ENCODE peak calls at places on chromosomes 7 and 10, in four cellular contexts. B, F, V and M are unnamed samples.

GRCh38 chr10:52229271-52229931 is 84.7 kb upstream of the DKK1 start:
- DNase-seq in B (no peak), F (no peak), V (no peak), M (no peak)

GRCh38 chr10:11515596-11516418 is 95.6 kb downstream of the USP6NL start:
- DNase-seq in B (peak; percentile 68), F (peak; percentile 55), V (no peak), M (peak; percentile 28)

GRCh38 chr10:4943821-4944220 is 19.4 kb upstream of the AKR1C1 start:
- DNase-seq in B (no peak), F (no peak), V (no peak), M (no peak)

GRCh38 chr7:130735273-130735716 is 1.3 kb upstream of the KLF14 start:
- DNase-seq in B (no peak), F (no peak), V (no peak), M (no peak)

GRCh38 chr7:84536256-84536870 is 341.8 kb upstream of the SEMA3A start:
- DNase-seq in B (no peak), F (no peak), V (no peak), M (peak; percentile 93)

GRCh38 chr10:5546891-5547683 is 22.3 kb downstream of the CALML3 start:
- DNase-seq in B (peak; percentile 34), F (no peak), V (no peak), M (peak; percentile 89)

GRCh38 chr7:40604601-40605438 is 470.0 kb downstream of the SUGCT start:
- DNase-seq in B (peak; percentile 29), F (peak; percentile 14), V (peak; percentile 51), M (peak; percentile 44)

GRCh38 chr10:70942725-70943124 is 54.4 kb upstream of the PCBD1 start:
- DNase-seq in B (no peak), F (no peak), V (no peak), M (no peak)

GRCh38 chr10:67771200-67771599 is 66.8 kb downstream of the DNAJC12 start:
- DNase-seq in B (no peak), F (no peak), V (no peak), M (no peak)

GRCh38 chr10:67767245-67767644 is 70.7 kb downstream of the DNAJC12 start:
- DNase-seq in B (no peak), F (peak; percentile 27), V (no peak), M (no peak)

GRCh38 chr10:67772151-67772550 is 65.8 kb downstream of the DNAJC12 start:
- DNase-seq in B (no peak), F (no peak), V (no peak), M (no peak)

GRCh38 chr10:67772894-67773511 is 65.0 kb downstream of the DNAJC12 start:
- DNase-seq in B (no peak), F (no peak), V (no peak), M (no peak)

GRCh38 chr10:67770537-67770936 is 67.5 kb downstream of the DNAJC12 start:
- DNase-seq in B (no peak), F (no peak), V (no peak), M (no peak)
- H3K27ac ChIP-seq in B (no peak overlapping the region), F (no peak overlapping the region), V (no peak overlapping the region), M (no peak overlapping the region)

DNA sequence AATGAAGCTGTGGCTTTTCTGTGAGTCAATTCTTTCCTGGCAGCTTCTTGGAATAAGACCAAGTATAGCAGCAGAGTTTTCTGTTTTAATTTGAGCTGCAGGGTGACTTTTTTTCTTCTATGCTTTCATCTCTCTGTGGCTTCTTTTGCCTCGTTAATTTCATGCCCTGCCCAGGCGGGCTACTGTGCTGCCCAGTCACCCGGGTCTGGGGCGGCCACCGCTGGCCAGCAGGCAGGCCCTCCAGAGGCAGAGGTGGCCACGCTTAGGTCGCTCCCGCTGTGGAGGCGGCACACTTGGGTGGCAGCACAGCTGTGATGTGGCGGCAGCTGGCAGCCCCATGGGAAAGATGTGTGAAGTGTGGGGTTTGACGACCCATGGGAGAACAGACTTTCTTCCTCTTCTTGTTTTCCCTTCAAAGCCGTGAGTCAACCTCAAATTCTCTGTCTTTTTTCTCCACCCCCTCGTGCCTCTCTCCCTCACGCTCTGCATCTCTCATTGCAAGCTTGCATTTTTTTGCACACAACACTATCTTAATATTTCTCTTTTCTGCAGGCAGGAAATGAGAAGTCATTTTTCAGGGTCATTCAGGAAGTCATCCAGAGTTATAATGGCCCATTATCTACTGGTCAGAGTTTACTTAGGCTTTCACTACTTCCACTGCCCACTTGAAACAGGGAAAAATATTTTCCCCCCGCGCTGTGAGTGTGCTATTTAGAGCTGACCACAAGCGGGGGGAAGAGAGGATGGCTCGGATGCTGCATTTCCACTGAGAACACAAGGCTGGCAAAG is 67.8 kb downstream of the EGFR start:
- DNase-seq in B (peak; percentile 72), F (no peak), V (no peak), M (no peak)
- TF ChIP-seq PHF8 in B (no peak), F (no peak), V (no peak), M (no peak)

GRCh38 chr7:155198901-155199845 is 98.5 kb upstream of the INSIG1 start:
- DNase-seq in B (no peak), F (no peak), V (no peak), M (peak; percentile 33)
- H3K27ac ChIP-seq in B (no peak overlapping the region), F (no peak overlapping the region), V (no peak overlapping the region), M (peak overlapping the region; percentile 67)

GRCh38 chr7:47940482-47941001 is 7.7 kb downstream of the PKD1L1 start:
- DNase-seq in B (no peak), F (no peak), V (no peak), M (no peak)

GRCh38 chr7:47941136-47941844 is 7.0 kb downstream of the PKD1L1 start:
- DNase-seq in B (no peak), F (no peak), V (no peak), M (no peak)

GRCh38 chr7:47944536-47945260 is 3.6 kb downstream of the PKD1L1 start:
- DNase-seq in B (no peak), F (no peak), V (no peak), M (no peak)

GRCh38 chr7:47943676-47944474 is 4.4 kb downstream of the PKD1L1 start:
- DNase-seq in B (no peak), F (no peak), V (no peak), M (no peak)

GRCh38 chr7:47942132-47942531 is 6.1 kb downstream of the PKD1L1 start:
- DNase-seq in B (no peak), F (no peak), V (no peak), M (no peak)
- TF ChIP-seq PHF8 in B (no peak), F (no peak), V (no peak), M (no peak)

GRCh38 chr10:2196272-2196671 is 458.9 kb upstream of the ADARB2 start:
- DNase-seq in B (no peak), F (no peak), V (no peak), M (no peak)
- H3K27ac ChIP-seq in B (no peak overlapping the region), F (no peak overlapping the region), V (no peak overlapping the region), M (no peak overlapping the region)